ENCODE peak calls at places on chromosome 3, in six cellular contexts. L is activated naive CD8-positive, alpha-beta T cell treated with anti-CD3 and anti-CD28 coated beads, Interleukin-2, amount 50 U/mL, for 16 hours; T is heart right ventricle; A is cardiac fibroblast; R is stimulated activated naive B cell treated with anti-CD40 and anti-IgM and Interleukin-4, amounts not matched to agents 10 μg/mL and 1 μg/mL and 100 μg/mL, for 72 hours; Z is activated CD8-positive, alpha-beta T cell treated with anti-CD3 and anti-CD28 coated beads for 36 hours. Q is an unnamed sample.

GRCh38 chr3:42556089-42556632 is 25.6 kb downstream of the SEC22C start:
- DNase-seq in L (no peak), T (no peak), A (no peak), R (no peak), Z (peak), Q (no peak)

GRCh38 chr3:14508505-14508819 is 31.7 kb downstream of the GRIP2 start:
- DNase-seq in L (no peak), T (no peak), A (no peak), R (no peak), Z (no peak), Q (no peak)

GRCh38 chr3:136818191-136818850 is 605 bp upstream of the SLC35G2 start:
- DNase-seq in L (no peak), T (peak), A (peak), R (peak), Z (peak), Q (peak)

GRCh38 chr3:146634346-146634745 is 29.2 kb upstream of the PLSCR5 start:
- DNase-seq in L (no peak), T (no peak), A (no peak), R (no peak), Z (no peak), Q (no peak)

GRCh38 chr3:117278424-117279190 is 569.0 kb downstream of the TUSC7 start:
- DNase-seq in L (no peak), T (no peak), A (no peak), R (no peak), Z (no peak), Q (no peak)

GRCh38 chr3:169948559-169949371 is 17.8 kb upstream of the SEC62 start:
- DNase-seq in L (no peak), T (no peak), A (no peak), R (no peak), Z (no peak), Q (no peak)

GRCh38 chr3:125381314-125381713 is 6.2 kb upstream of the ZNF148 start:
- DNase-seq in L (no peak), T (no peak), A (no peak), R (no peak), Z (no peak), Q (no peak)

GRCh38 chr3:159675285-159675684 is 313.4 kb upstream of the IL12A start:
- DNase-seq in L (no peak), T (no peak), A (no peak), R (no peak), Z (no peak), Q (no peak)

GRCh38 chr3:122074621-122075265 is 19.6 kb downstream of the CD86 start:
- DNase-seq in L (no peak), T (peak), A (no peak), R (peak), Z (peak), Q (no peak)

GRCh38 chr3:106635271-106635670 is 742.0 kb upstream of the CCDC54 start:
- DNase-seq in L (no peak), T (no peak), A (peak), R (no peak), Z (no peak), Q (peak)

GRCh38 chr3:166917437-166917836 is 462.7 kb downstream of the ZBBX start:
- DNase-seq in L (no peak), T (no peak), A (no peak), R (no peak), Z (no peak), Q (no peak)

GRCh38 chr3:88991496-88991895 is 115.9 kb upstream of the EPHA3 start:
- DNase-seq in L (no peak), T (no peak), A (no peak), R (no peak), Z (no peak), Q (no peak)

GRCh38 chr3:126435456-126436315 is 40.0 kb downstream of the ZXDC start:
- DNase-seq in L (no peak), T (no peak), A (no peak), R (no peak), Z (no peak), Q (no peak)

GRCh38 chr3:196232882-196233251 is 16.5 kb downstream of the SLC51A start:
- DNase-seq in L (no peak), T (no peak), A (no peak), R (no peak), Z (no peak), Q (no peak)

GRCh38 chr3:6132684-6133432 is 728.1 kb upstream of the GRM7 start:
- DNase-seq in L (no peak), T (no peak), A (no peak), R (no peak), Z (no peak), Q (no peak)

GRCh38 chr3:71582612-71583568 is 638 bp downstream of the FOXP1 start:
- DNase-seq in L (peak), T (peak), A (peak), R (peak), Z (peak), Q (peak)

GRCh38 chr3:101556064-101556463 is 5.6 kb upstream of the TRMT10C start:
- DNase-seq in L (no peak), T (no peak), A (no peak), R (no peak), Z (no peak), Q (no peak)

GRCh38 chr3:46714728-46715506 is 2.8 kb downstream of the PRSS50 start:
- DNase-seq in L (no peak), T (peak), A (no peak), R (no peak), Z (no peak), Q (no peak)

GRCh38 chr3:160686955-160687535 is 10.1 kb downstream of the ARL14 start:
- DNase-seq in L (no peak), T (no peak), A (peak), R (no peak), Z (no peak), Q (peak)

Q was measured in A172.